ENCODE peak calls at places on chromosomes 3 and 15, in ten cellular contexts. N is stomach, K is adrenal gland, O is lower lobe of right lung, X is colonic mucosa, P is cardiac muscle cell, F is breast epithelium, J is hepatocyte, Q is neural progenitor cell, M is HCT116. A is an unnamed sample.
A peak's percentile ranks its signal among the peaks of the same experiment; 100 is the strongest.

GRCh38 chr15:94397377-94397776 is 166.0 kb downstream of the MCTP2 start:
- DNase-seq in N (no peak), K (peak; percentile 24), O (no peak), X (no peak), P (peak; percentile 11), F (no peak), J (no peak), Q (no peak), M (no peak), A (no peak)

GRCh38 chr3:39843440-39843839 is 34.0 kb downstream of the MYRIP start:
- DNase-seq in N (no peak), K (no peak), O (no peak), X (no peak), P (no peak), F (no peak), J (no peak), Q (no peak), M (no peak), A (no peak)

GRCh38 chr3:25169146-25169545 is 258.9 kb upstream of the RARB start:
- DNase-seq in N (no peak), K (no peak), O (no peak), X (no peak), P (peak; percentile 7), F (peak; percentile 60), J (no peak), Q (no peak), M (no peak), A (no peak)

GRCh38 chr15:68379058-68379758 is 52.8 kb downstream of the ITGA11 start:
- DNase-seq in N (peak; percentile 17), K (no peak), O (peak; percentile 36), X (no peak), P (no peak), F (no peak), J (no peak), Q (no peak), M (no peak), A (no peak)

GRCh38 chr3:114863848-114864247 is 283.2 kb downstream of the ZBTB20 start:
- DNase-seq in N (no peak), K (no peak), O (no peak), X (no peak), P (no peak), F (no peak), J (no peak), Q (no peak), M (no peak), A (no peak)

GRCh38 chr3:143315766-143316165 is 196.2 kb downstream of the CHST2 start:
- DNase-seq in N (no peak), K (no peak), O (no peak), X (no peak), P (no peak), F (no peak), J (no peak), Q (no peak), M (no peak), A (no peak)

GRCh38 chr3:111763968-111764367 is 95.1 kb upstream of the PHLDB2 start:
- DNase-seq in N (no peak), K (no peak), O (no peak), X (no peak), P (peak; percentile 56), F (no peak), J (no peak), Q (no peak), M (no peak), A (peak; percentile 10)

GRCh38 chr3:162168715-162169114 is 672.1 kb downstream of the OTOL1 start:
- DNase-seq in N (no peak), K (no peak), O (no peak), X (no peak), P (no peak), F (no peak), J (no peak), Q (no peak), M (no peak), A (no peak)

GRCh38 chr15:76756371-76756770 is 148.8 kb downstream of the SCAPER start:
- DNase-seq in N (no peak), K (no peak), O (no peak), X (no peak), P (peak; percentile 65), F (no peak), J (no peak), Q (no peak), M (no peak), A (no peak)

GRCh38 chr15:78640840-78641733 is at the start of gene CHRNB4:
- DNase-seq in N (no peak), K (peak; percentile 48), O (no peak), X (peak; percentile 36), P (peak; percentile 41), F (no peak), J (peak; percentile 66), Q (peak; percentile 92), M (no peak), A (peak; percentile 7)

GRCh38 chr3:174874258-174874657 is 15.1 kb downstream of the NAALADL2 start:
- DNase-seq in N (no peak), K (no peak), O (no peak), X (no peak), P (no peak), F (no peak), J (no peak), Q (no peak), M (no peak), A (no peak)

GRCh38 chr3:31653464-31653863 is 120.7 kb downstream of the STT3B start:
- DNase-seq in N (no peak), K (no peak), O (no peak), X (no peak), P (no peak), F (no peak), J (no peak), Q (no peak), M (no peak), A (no peak)
- H3K9me3 ChIP-seq in N (peaks cover 34% of the 10 kb centered on the region), K (no peaks in the 10 kb centered on the region), O (peaks cover 78% of the 10 kb centered on the region), X (no peaks in the 10 kb centered on the region), P (no peaks in the 10 kb centered on the region), F (peaks cover 76% of the 10 kb centered on the region), J (peaks cover 54% of the 10 kb centered on the region), Q (peaks cover 28% of the 10 kb centered on the region), M (no peaks in the 10 kb centered on the region), A (peaks cover 3% of the 10 kb centered on the region)

DNA sequence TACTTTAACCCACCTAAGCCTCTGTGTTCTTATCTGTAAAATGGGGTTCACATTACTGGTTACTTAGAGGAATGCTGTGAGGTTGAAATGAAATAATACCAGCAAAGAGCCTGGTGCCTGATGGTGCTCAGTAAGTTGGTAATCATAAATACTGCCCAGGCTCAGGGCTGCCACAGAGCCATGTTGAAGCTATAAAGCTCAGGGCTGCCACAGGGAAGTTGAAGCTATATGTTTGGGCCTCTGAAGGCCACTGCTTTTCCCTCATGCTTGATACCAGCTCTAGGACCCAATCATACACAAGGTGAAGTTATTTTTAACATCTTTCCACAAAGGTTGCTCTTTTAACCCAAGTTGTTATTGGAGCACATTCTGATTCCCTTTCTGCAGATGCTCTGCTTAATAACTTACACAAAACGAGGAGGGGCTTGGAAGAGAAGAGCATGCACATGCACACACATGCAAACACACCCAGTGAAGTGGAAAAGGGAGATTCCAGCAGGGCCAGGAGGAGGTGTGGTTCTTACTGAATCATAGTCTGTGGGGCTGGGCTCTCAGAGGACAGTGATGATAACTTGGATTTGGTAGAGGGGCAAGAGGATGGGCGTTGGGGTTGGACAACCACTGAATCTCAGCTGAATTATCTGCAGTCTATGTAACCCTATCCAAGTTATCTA is 17.4 kb downstream of the PARP14 start:
- DNase-seq in N (no peak), K (no peak), O (no peak), X (no peak), P (no peak), F (no peak), J (no peak), Q (no peak), M (no peak), A (no peak)
- H3K36me3 ChIP-seq in N (peaks cover 89% of the 10 kb centered on the region), K (no peaks in the 10 kb centered on the region), O (no peaks in the 10 kb centered on the region), X (peaks cover 6% of the 10 kb centered on the region), P (no peaks in the 10 kb centered on the region), F (peaks cover 9% of the 10 kb centered on the region), J (no peaks in the 10 kb centered on the region), Q (no peaks in the 10 kb centered on the region), M (no peaks in the 10 kb centered on the region), A (peaks cover 30% of the 10 kb centered on the region)

GRCh38 chr15:27514526-27514925 is 543.5 kb downstream of the GABRG3 start:
- DNase-seq in N (no peak), K (no peak), O (no peak), X (no peak), P (no peak), F (no peak), J (no peak), Q (no peak), M (no peak), A (no peak)

GRCh38 chr15:27512281-27513001 is 541.5 kb downstream of the GABRG3 start:
- DNase-seq in N (no peak), K (no peak), O (no peak), X (no peak), P (no peak), F (no peak), J (no peak), Q (no peak), M (no peak), A (no peak)

GRCh38 chr15:27506752-27507151 is 535.8 kb downstream of the GABRG3 start:
- DNase-seq in N (no peak), K (no peak), O (no peak), X (no peak), P (no peak), F (no peak), J (no peak), Q (no peak), M (no peak), A (no peak)

DNA sequence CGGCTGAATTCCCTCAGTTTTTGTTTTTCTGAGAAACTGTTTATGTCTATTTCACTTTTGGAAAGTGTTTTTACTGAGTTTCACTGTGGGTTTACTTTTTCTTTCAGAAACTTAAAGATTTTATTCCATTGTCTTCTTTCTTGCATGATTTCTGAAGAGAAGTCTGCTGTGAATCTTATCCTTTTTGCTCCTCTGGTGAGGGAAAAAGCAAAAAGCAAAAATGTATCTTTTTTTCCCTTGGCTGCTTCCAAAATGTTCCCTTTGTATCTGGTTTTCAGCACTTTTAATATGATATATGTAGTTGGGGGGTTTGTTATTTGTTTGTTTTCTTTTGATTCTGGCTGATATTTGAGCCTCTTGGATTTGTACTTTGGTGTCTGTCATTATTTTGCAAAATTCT is 538.0 kb downstream of the GABRG3 start:
- DNase-seq in N (no peak), K (no peak), O (no peak), X (no peak), P (no peak), F (no peak), J (no peak), Q (no peak), M (no peak), A (no peak)
- H3K9me3 ChIP-seq in N (peaks cover 3% of the 10 kb centered on the region), K (no peaks in the 10 kb centered on the region), O (peaks cover 15% of the 10 kb centered on the region), X (no peaks in the 10 kb centered on the region), P (no peaks in the 10 kb centered on the region), F (peaks cover 11% of the 10 kb centered on the region), J (no peaks in the 10 kb centered on the region), Q (peaks cover 23% of the 10 kb centered on the region), M (peaks cover 25% of the 10 kb centered on the region), A (no peaks in the 10 kb centered on the region)

GRCh38 chr3:149000207-149000745 is 8.9 kb downstream of the GYG1 start:
- DNase-seq in N (no peak), K (no peak), O (no peak), X (no peak), P (peak; percentile 74), F (no peak), J (no peak), Q (no peak), M (no peak), A (no peak)
- H3K36me3 ChIP-seq in N (peaks cover 76% of the 10 kb centered on the region), K (no peaks in the 10 kb centered on the region), O (peaks cover 56% of the 10 kb centered on the region), X (peaks cover 3% of the 10 kb centered on the region), P (peaks cover 2% of the 10 kb centered on the region), F (no peaks in the 10 kb centered on the region), J (no peaks in the 10 kb centered on the region), Q (no peaks in the 10 kb centered on the region), M (no peaks in the 10 kb centered on the region), A (peaks cover 7% of the 10 kb centered on the region)

GRCh38 chr15:20348900-20349773 is 192.5 kb downstream of the GOLGA6L6 start:
- DNase-seq in N (peak; percentile 24), K (peak; percentile 15), O (peak; percentile 59), X (no peak), P (no peak), F (no peak), J (peak; percentile 48), Q (no peak), M (no peak), A (no peak)
- H3K9me3 ChIP-seq in N (no peaks in the 10 kb centered on the region), K (no peaks in the 10 kb centered on the region), O (peaks cover 7% of the 10 kb centered on the region), X (no peaks in the 10 kb centered on the region), P (peaks cover 46% of the 10 kb centered on the region), F (peaks cover 15% of the 10 kb centered on the region), J (peaks cover 66% of the 10 kb centered on the region), Q (peaks cover 79% of the 10 kb centered on the region), M (peaks cover 92% of the 10 kb centered on the region), A (peaks cover 9% of the 10 kb centered on the region)

A was measured in small intestine.